ENCODE peak calls at places on chromosome 9, in four cellular contexts. One of them, this sample, is unnamed.

GRCh38 chr9:89874351-89875321 is 269.8 kb downstream of the GADD45G start:
- DNase-seq in adrenal gland: peak; percentile 45
- DNase-seq in CD8-positive, alpha-beta T cell: no peak
- DNase-seq in spleen: peak; percentile 64
- DNase-seq in this sample: no peak

GRCh38 chr9:18717751-18718150 is 243.8 kb downstream of the ADAMTSL1 start:
- DNase-seq in adrenal gland: no peak
- DNase-seq in CD8-positive, alpha-beta T cell: no peak
- DNase-seq in spleen: no peak
- DNase-seq in this sample: no peak

GRCh38 chr9:18888241-18888794 is 144.7 kb downstream of the SAXO1 start:
- DNase-seq in adrenal gland: no peak
- DNase-seq in CD8-positive, alpha-beta T cell: no peak
- DNase-seq in spleen: no peak
- DNase-seq in this sample: no peak

GRCh38 chr9:114449236-114449635 is 56.0 kb downstream of the WHRN start:
- DNase-seq in adrenal gland: no peak
- DNase-seq in CD8-positive, alpha-beta T cell: no peak
- DNase-seq in spleen: no peak
- DNase-seq in this sample: no peak

GRCh38 chr9:135022191-135022870 is 65.1 kb upstream of the OLFM1 start:
- DNase-seq in adrenal gland: no peak
- DNase-seq in CD8-positive, alpha-beta T cell: no peak
- DNase-seq in spleen: peak; percentile 38
- DNase-seq in this sample: no peak

GRCh38 chr9:35606138-35606504 is 1.1 kb downstream of the TESK1 start:
- DNase-seq in adrenal gland: no peak
- DNase-seq in CD8-positive, alpha-beta T cell: no peak
- DNase-seq in spleen: no peak
- DNase-seq in this sample: no peak

GRCh38 chr9:99101812-99102211 is 3.1 kb upstream of the TGFBR1 start:
- DNase-seq in adrenal gland: no peak
- DNase-seq in CD8-positive, alpha-beta T cell: no peak
- DNase-seq in spleen: no peak
- DNase-seq in this sample: no peak

GRCh38 chr9:94140791-94141790 is 56.8 kb downstream of the PTPDC1 start:
- DNase-seq in adrenal gland: no peak
- DNase-seq in CD8-positive, alpha-beta T cell: no peak
- DNase-seq in spleen: no peak
- DNase-seq in this sample: no peak

GRCh38 chr9:78777747-78778146 is 480.8 kb downstream of the PSAT1 start:
- DNase-seq in adrenal gland: no peak
- DNase-seq in CD8-positive, alpha-beta T cell: no peak
- DNase-seq in spleen: no peak
- DNase-seq in this sample: no peak

GRCh38 chr9:19408316-19408692 is 505 bp upstream of the ACER2 start:
- DNase-seq in adrenal gland: peak; percentile 69
- DNase-seq in CD8-positive, alpha-beta T cell: no peak
- DNase-seq in spleen: peak; percentile 92
- DNase-seq in this sample: peak; percentile 42

GRCh38 chr9:134294228-134295071 is 31.8 kb upstream of the RXRA start:
- DNase-seq in adrenal gland: no peak
- DNase-seq in CD8-positive, alpha-beta T cell: no peak
- DNase-seq in spleen: peak; percentile 79
- DNase-seq in this sample: no peak

GRCh38 chr9:21871256-21871975 is 69.0 kb downstream of the MTAP start:
- DNase-seq in adrenal gland: no peak
- DNase-seq in CD8-positive, alpha-beta T cell: no peak
- DNase-seq in spleen: no peak
- DNase-seq in this sample: no peak

GRCh38 chr9:88661759-88662158 is 126.8 kb downstream of the NXNL2 start:
- DNase-seq in adrenal gland: no peak
- DNase-seq in CD8-positive, alpha-beta T cell: no peak
- DNase-seq in spleen: no peak
- DNase-seq in this sample: no peak

DNA sequence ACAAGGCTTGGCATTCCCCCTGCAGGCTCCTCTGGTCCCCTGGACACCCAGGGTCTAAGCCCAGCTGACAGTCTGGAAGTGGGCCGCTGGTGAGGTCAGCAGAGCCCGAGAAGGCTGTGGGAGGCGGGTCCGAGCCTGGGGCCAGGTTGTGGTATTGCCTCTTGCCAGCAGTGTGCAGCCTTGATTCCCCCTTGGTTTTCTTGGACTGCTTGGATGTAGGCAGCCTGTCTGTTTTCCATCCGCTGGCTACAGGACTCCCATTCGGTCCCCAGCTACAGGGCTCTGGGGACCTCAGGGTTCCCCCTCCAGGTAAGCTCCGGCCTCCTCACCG is 1.6 kb downstream of the AIF1L start:
- DNase-seq in adrenal gland: no peak
- DNase-seq in CD8-positive, alpha-beta T cell: no peak
- DNase-seq in spleen: no peak
- DNase-seq in this sample: peak; percentile 25
- H3K27ac ChIP-seq in adrenal gland: no peak overlapping the region
- H3K27ac ChIP-seq in CD8-positive, alpha-beta T cell: no peak overlapping the region
- H3K27ac ChIP-seq in spleen: peak overlapping the region; percentile 51
- H3K27ac ChIP-seq in this sample: peak overlapping the region; percentile 82

GRCh38 chr9:110029815-110030480 is 178.0 kb downstream of the C9orf152 start:
- DNase-seq in adrenal gland: no peak
- DNase-seq in CD8-positive, alpha-beta T cell: no peak
- DNase-seq in spleen: no peak
- DNase-seq in this sample: no peak

GRCh38 chr9:110029422-110029814 is 178.5 kb downstream of the C9orf152 start:
- DNase-seq in adrenal gland: peak; percentile 82
- DNase-seq in CD8-positive, alpha-beta T cell: no peak
- DNase-seq in spleen: no peak
- DNase-seq in this sample: no peak

GRCh38 chr9:110033869-110034268 is 174.1 kb downstream of the C9orf152 start:
- DNase-seq in adrenal gland: no peak
- DNase-seq in CD8-positive, alpha-beta T cell: no peak
- DNase-seq in spleen: no peak
- DNase-seq in this sample: no peak

GRCh38 chr9:110030632-110031031 is 177.3 kb downstream of the C9orf152 start:
- DNase-seq in adrenal gland: no peak
- DNase-seq in CD8-positive, alpha-beta T cell: no peak
- DNase-seq in spleen: no peak
- DNase-seq in this sample: no peak

GRCh38 chr9:110031511-110032173 is 176.3 kb downstream of the C9orf152 start:
- DNase-seq in adrenal gland: no peak
- DNase-seq in CD8-positive, alpha-beta T cell: no peak
- DNase-seq in spleen: no peak
- DNase-seq in this sample: no peak
- H3K27ac ChIP-seq in adrenal gland: no peak overlapping the region
- H3K27ac ChIP-seq in CD8-positive, alpha-beta T cell: no peak overlapping the region
- H3K27ac ChIP-seq in spleen: no peak overlapping the region
- H3K27ac ChIP-seq in this sample: no peak overlapping the region

GRCh38 chr9:14062449-14063187 is 251.3 kb downstream of the NFIB start:
- DNase-seq in adrenal gland: no peak
- DNase-seq in CD8-positive, alpha-beta T cell: no peak
- DNase-seq in spleen: no peak
- DNase-seq in this sample: no peak

GRCh38 chr9:14056235-14056930 is 257.6 kb downstream of the NFIB start:
- DNase-seq in adrenal gland: peak; percentile 5
- DNase-seq in CD8-positive, alpha-beta T cell: no peak
- DNase-seq in spleen: no peak
- DNase-seq in this sample: no peak

GRCh38 chr9:14061921-14062320 is 252.0 kb downstream of the NFIB start:
- DNase-seq in adrenal gland: no peak
- DNase-seq in CD8-positive, alpha-beta T cell: no peak
- DNase-seq in spleen: no peak
- DNase-seq in this sample: no peak

GRCh38 chr9:14058078-14058688 is 255.8 kb downstream of the NFIB start:
- DNase-seq in adrenal gland: no peak
- DNase-seq in CD8-positive, alpha-beta T cell: no peak
- DNase-seq in spleen: no peak
- DNase-seq in this sample: no peak

DNA sequence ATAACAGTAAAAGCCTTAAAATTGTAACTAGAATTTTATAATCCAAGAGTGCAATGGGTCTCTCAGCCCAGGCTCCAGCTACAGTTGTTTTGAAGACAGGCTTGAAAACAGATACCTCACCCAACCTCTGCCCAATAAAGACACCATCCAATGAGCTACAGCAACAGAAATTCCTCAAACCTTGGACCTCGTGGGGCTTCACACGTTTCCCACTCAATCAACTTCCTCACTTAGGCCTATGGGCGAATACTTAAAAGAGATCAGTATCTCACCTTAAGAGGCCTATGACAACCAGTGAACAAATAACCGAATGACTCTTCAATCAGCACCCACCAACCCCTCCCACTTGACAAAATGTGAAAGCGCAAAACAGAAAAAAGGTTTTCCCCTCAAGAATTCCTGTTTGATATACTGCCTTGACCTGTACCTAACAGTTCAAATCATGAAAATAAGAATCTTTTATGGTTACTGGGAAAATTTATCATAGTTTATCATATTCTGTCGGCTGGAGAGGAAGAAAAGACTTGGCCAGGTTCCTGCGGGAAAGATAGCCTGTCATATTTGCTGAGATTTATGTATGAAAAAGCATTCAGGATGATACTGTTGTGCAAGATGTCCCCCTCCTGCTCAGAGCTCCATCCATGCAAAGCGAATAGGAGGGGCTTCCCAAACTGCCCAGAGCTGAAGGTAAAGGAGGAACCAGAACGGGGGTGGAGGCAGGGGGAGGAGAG is 256.4 kb downstream of the NFIB start:
- DNase-seq in adrenal gland: peak; percentile 47
- DNase-seq in CD8-positive, alpha-beta T cell: no peak
- DNase-seq in spleen: no peak
- DNase-seq in this sample: no peak
- H3K27ac ChIP-seq in adrenal gland: no peak overlapping the region
- H3K27ac ChIP-seq in CD8-positive, alpha-beta T cell: no peak overlapping the region
- H3K27ac ChIP-seq in spleen: no peak overlapping the region
- H3K27ac ChIP-seq in this sample: no peak overlapping the region

DNA sequence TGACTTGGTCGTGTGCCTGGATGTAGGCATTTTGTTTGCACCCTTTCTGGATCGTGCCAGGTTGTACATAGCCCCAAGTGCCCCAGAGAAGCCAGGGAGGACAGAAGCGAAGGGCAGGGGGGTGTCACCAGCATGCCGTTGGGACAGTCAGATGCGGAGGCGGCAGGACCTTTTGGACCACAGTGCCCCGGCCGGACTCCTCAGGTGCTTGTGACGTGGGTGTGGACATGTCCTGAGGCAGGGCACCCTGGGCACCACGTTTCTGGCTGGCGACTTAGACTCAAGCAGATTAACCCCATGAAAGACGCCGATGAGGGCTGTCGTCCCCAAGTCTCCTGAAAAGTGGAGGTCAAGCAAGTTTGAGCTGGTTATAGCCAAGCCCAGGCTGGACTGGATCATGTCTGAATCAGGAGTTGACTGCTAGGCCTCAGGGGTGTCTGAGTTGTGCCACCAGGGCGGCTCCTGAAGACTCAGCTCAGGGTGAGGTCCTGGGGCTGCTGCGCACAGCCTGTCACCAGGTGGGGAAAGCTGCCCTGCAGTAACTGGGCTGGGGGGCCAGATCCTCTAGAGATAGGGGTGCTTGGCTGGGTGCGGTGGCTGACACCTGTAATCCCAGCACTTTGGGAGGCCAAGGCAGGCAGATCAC is 42.0 kb downstream of the HABP4 start:
- DNase-seq in adrenal gland: peak; percentile 26
- DNase-seq in CD8-positive, alpha-beta T cell: no peak
- DNase-seq in spleen: no peak
- DNase-seq in this sample: no peak
- H3K27ac ChIP-seq in adrenal gland: peak overlapping the region; percentile 68
- H3K27ac ChIP-seq in CD8-positive, alpha-beta T cell: no peak overlapping the region
- H3K27ac ChIP-seq in spleen: no peak overlapping the region
- H3K27ac ChIP-seq in this sample: no peak overlapping the region

GRCh38 chr9:8876303-8876702 is 1076.7 kb upstream of the DMAC1 start:
- DNase-seq in adrenal gland: no peak
- DNase-seq in CD8-positive, alpha-beta T cell: no peak
- DNase-seq in spleen: no peak
- DNase-seq in this sample: no peak
- H3K27ac ChIP-seq in adrenal gland: no peak overlapping the region
- H3K27ac ChIP-seq in CD8-positive, alpha-beta T cell: no peak overlapping the region
- H3K27ac ChIP-seq in spleen: no peak overlapping the region
- H3K27ac ChIP-seq in this sample: no peak overlapping the region

This sample was measured in substantia nigra.